ENCODE peak calls at places on chromosomes 1 and 21, in five cellular contexts. A is NB4, P is pancreas, Z is PC-3, C is H7. U is an unnamed sample.

GRCh38 chr1:234676103-234676594 is 66.2 kb upstream of the IRF2BP2 start:
- DNase-seq in A (peak; percentile 65), P (peak; percentile 75), Z (peak; percentile 62), C (peak; percentile 83), U (peak; percentile 58)

GRCh38 chr1:25563330-25564215 is 20.2 kb downstream of the LDLRAP1 start:
- DNase-seq in A (no peak), P (no peak), Z (no peak), C (no peak), U (no peak)

GRCh38 chr21:28867401-28867800 is 125.3 kb downstream of the LTN1 start:
- DNase-seq in A (no peak), P (no peak), Z (no peak), C (no peak), U (peak; percentile 11)

GRCh38 chr1:31931241-31932225 is 6.6 kb downstream of the PTP4A2 start:
- DNase-seq in A (peak; percentile 66), P (no peak), Z (peak; percentile 70), C (no peak), U (peak; percentile 70)

GRCh38 chr1:11964656-11965055 is 15.6 kb upstream of the MFN2 start:
- DNase-seq in A (no peak), P (no peak), Z (no peak), C (no peak), U (no peak)

GRCh38 chr1:81554108-81554507 is 246.6 kb upstream of the ADGRL2 start:
- DNase-seq in A (no peak), P (no peak), Z (no peak), C (no peak), U (peak; percentile 72)

GRCh38 chr1:45335732-45336365 is 4.1 kb upstream of the TOE1 start:
- DNase-seq in A (no peak), P (no peak), Z (peak; percentile 91), C (peak; percentile 7), U (peak; percentile 45)

GRCh38 chr1:83799474-83800085 is 199.4 kb downstream of the TTLL7 start:
- DNase-seq in A (no peak), P (no peak), Z (no peak), C (no peak), U (no peak)

GRCh38 chr21:18529253-18529652 is 125.7 kb upstream of the TMPRSS15 start:
- DNase-seq in A (no peak), P (no peak), Z (peak; percentile 89), C (no peak), U (peak; percentile 43)

GRCh38 chr1:202293620-202294019 is 48.1 kb downstream of the UBE2T start:
- DNase-seq in A (no peak), P (no peak), Z (no peak), C (no peak), U (no peak)

GRCh38 chr1:8822383-8823294 is 5.2 kb upstream of the RERE start:
- DNase-seq in A (peak; percentile 68), P (no peak), Z (peak; percentile 93), C (peak; percentile 17), U (peak; percentile 63)

GRCh38 chr1:237851209-237851845 is 39.4 kb downstream of the ZP4 start:
- DNase-seq in A (peak; percentile 66), P (peak; percentile 44), Z (peak; percentile 61), C (peak; percentile 59), U (peak; percentile 77)

GRCh38 chr1:85363102-85363501 is 86.7 kb upstream of the BCL10 start:
- DNase-seq in A (no peak), P (no peak), Z (no peak), C (no peak), U (no peak)

GRCh38 chr1:201625711-201626300 is 86.9 kb downstream of the NAV1 start:
- DNase-seq in A (no peak), P (no peak), Z (no peak), C (no peak), U (no peak)

GRCh38 chr1:153565529-153566374 is at the start of gene S100A2:
- DNase-seq in A (peak; percentile 59), P (no peak), Z (peak; percentile 98), C (peak; percentile 53), U (peak; percentile 99)

GRCh38 chr1:234777850-234778214 is 167.9 kb upstream of the IRF2BP2 start:
- DNase-seq in A (no peak), P (no peak), Z (no peak), C (no peak), U (peak; percentile 11)

GRCh38 chr1:165871311-165872067 is 44.1 kb downstream of the UCK2 start:
- DNase-seq in A (peak; percentile 97), P (no peak), Z (peak; percentile 33), C (no peak), U (peak; percentile 46)

GRCh38 chr1:245969274-245969673 is 537.8 kb downstream of the SMYD3 start:
- DNase-seq in A (no peak), P (no peak), Z (peak; percentile 87), C (no peak), U (peak; percentile 57)

GRCh38 chr1:117952386-117952785 is 22.8 kb downstream of the WDR3 start:
- DNase-seq in A (no peak), P (no peak), Z (no peak), C (no peak), U (no peak)

GRCh38 chr1:152533327-152533938 is 19.2 kb downstream of the CRCT1 start:
- DNase-seq in A (peak; percentile 62), P (no peak), Z (peak; percentile 87), C (peak; percentile 28), U (peak; percentile 77)

GRCh38 chr1:113761937-113762336 is 2.7 kb upstream of the PHTF1 start:
- DNase-seq in A (no peak), P (no peak), Z (no peak), C (no peak), U (no peak)

GRCh38 chr1:11514366-11514765 is 35.4 kb downstream of the DISP3 start:
- DNase-seq in A (no peak), P (no peak), Z (no peak), C (no peak), U (no peak)

GRCh38 chr1:181073638-181074037 is 14.9 kb upstream of the IER5 start:
- DNase-seq in A (no peak), P (no peak), Z (peak; percentile 82), C (no peak), U (peak; percentile 72)

GRCh38 chr1:97013904-97014303 is 292.3 kb downstream of the PTBP2 start:
- DNase-seq in A (no peak), P (no peak), Z (peak; percentile 19), C (no peak), U (no peak)

GRCh38 chr1:36486436-36487335 is 4.0 kb upstream of the CSF3R start:
- DNase-seq in A (peak; percentile 94), P (peak; percentile 74), Z (peak; percentile 54), C (no peak), U (peak; percentile 49)

GRCh38 chr1:33346921-33347649 is 26.2 kb upstream of the A3GALT2 start:
- DNase-seq in A (peak; percentile 80), P (no peak), Z (peak; percentile 94), C (no peak), U (peak; percentile 81)

GRCh38 chr21:21034046-21034445 is 35.8 kb downstream of the NCAM2 start:
- DNase-seq in A (no peak), P (no peak), Z (no peak), C (no peak), U (no peak)

GRCh38 chr1:117754061-117754969 is 148.5 kb downstream of the TENT5C start:
- DNase-seq in A (peak; percentile 61), P (peak; percentile 51), Z (peak; percentile 84), C (peak; percentile 70), U (peak; percentile 67)

GRCh38 chr1:246769306-246769705 is 45.1 kb downstream of the SCCPDH start:
- DNase-seq in A (no peak), P (no peak), Z (no peak), C (no peak), U (peak; percentile 96)

GRCh38 chr1:172269644-172270043 is 150.8 kb upstream of the C1orf105 start:
- DNase-seq in A (peak; percentile 4), P (no peak), Z (no peak), C (no peak), U (peak; percentile 76)

DNA sequence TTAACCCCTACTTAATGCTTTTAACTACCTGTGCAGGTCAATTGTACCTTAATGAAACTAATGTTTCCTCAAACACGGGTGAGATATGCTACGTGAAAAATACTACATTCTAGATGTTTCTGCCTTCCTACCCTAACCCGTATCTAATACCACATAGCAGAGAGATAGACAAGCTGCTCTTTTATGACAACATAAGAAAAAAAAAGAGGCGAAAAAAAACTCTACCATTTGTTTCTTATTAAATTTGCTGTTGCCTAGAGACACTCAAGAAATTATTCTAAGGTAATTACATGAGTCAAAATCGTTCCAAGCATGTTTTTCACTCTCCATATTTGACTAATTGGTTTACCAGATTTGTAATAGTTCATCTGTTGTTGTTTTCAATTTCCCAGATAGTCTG is 27.4 kb downstream of the PALMD start:
- DNase-seq in A (no peak), P (no peak), Z (no peak), C (no peak), U (no peak)
- H3K4me3 ChIP-seq in A (no peak overlapping the region), P (no peak overlapping the region), Z (no peak overlapping the region), C (no peak overlapping the region), U (no peak overlapping the region)

GRCh38 chr1:13830170-13830569 is 130.2 kb downstream of the PRDM2 start:
- DNase-seq in A (no peak), P (no peak), Z (no peak), C (no peak), U (no peak)

GRCh38 chr1:13826591-13826990 is 126.6 kb downstream of the PRDM2 start:
- DNase-seq in A (no peak), P (no peak), Z (no peak), C (no peak), U (no peak)

GRCh38 chr1:13830616-13831280 is 130.8 kb downstream of the PRDM2 start:
- DNase-seq in A (no peak), P (no peak), Z (no peak), C (no peak), U (no peak)

GRCh38 chr1:13828454-13829151 is 128.6 kb downstream of the PRDM2 start:
- DNase-seq in A (peak; percentile 32), P (peak; percentile 70), Z (peak; percentile 58), C (peak; percentile 91), U (peak; percentile 23)

GRCh38 chr1:13829152-13829769 is 129.3 kb downstream of the PRDM2 start:
- DNase-seq in A (no peak), P (no peak), Z (peak; percentile 43), C (no peak), U (peak; percentile 47)
- H3K4me3 ChIP-seq in A (no peak overlapping the region), P (no peak overlapping the region), Z (no peak overlapping the region), C (no peak overlapping the region), U (peak overlapping the region; percentile 28)

GRCh38 chr1:203986887-203987461 is 85.9 kb upstream of the SOX13 start:
- DNase-seq in A (no peak), P (no peak), Z (no peak), C (no peak), U (no peak)

GRCh38 chr1:203990118-203990517 is 82.8 kb upstream of the SOX13 start:
- DNase-seq in A (no peak), P (no peak), Z (no peak), C (no peak), U (no peak)

GRCh38 chr1:203985676-203986075 is 87.2 kb upstream of the SOX13 start:
- DNase-seq in A (no peak), P (no peak), Z (no peak), C (no peak), U (no peak)

DNA sequence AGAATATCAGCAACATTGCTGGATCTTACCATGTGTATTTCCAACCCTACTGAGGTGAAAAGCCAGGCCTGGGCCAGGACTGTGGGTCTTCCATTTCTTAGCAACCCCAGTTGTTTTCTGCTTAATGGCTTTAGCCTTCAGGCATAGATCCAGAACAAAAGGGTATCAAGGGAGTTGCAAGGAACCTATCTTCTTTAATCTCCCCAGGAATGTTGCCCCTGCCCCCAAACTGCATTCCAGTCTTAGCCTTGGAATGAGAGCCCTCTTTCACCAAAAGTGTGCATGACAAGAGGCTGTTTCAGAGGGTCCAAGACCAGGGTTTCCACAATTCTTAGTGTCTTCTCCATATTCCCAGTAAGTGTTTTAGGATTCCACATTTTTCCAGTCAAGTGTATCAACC is 87.9 kb upstream of the SOX13 start:
- DNase-seq in A (no peak), P (no peak), Z (no peak), C (peak; percentile 42), U (no peak)
- H3K4me3 ChIP-seq in A (no peak overlapping the region), P (no peak overlapping the region), Z (no peak overlapping the region), C (no peak overlapping the region), U (no peak overlapping the region)

GRCh38 chr1:215636258-215636965 is 69.3 kb downstream of the KCTD3 start:
- DNase-seq in A (no peak), P (no peak), Z (no peak), C (peak; percentile 21), U (peak; percentile 33)
- H3K4me3 ChIP-seq in A (no peak overlapping the region), P (no peak overlapping the region), Z (no peak overlapping the region), C (no peak overlapping the region), U (no peak overlapping the region)